ENCODE peak calls at places on chromosomes 7 and 10, in seven cellular contexts. R is GM12878, Y is neural progenitor cell, O is mesendoderm, E is MM.1S, P is K562, J is fibroblast of lung. Z is an unnamed sample.
A peak's percentile ranks its signal among the peaks of the same experiment; 100 is the strongest.

GRCh38 chr7:13800694-13801448 is 188.6 kb downstream of the ETV1 start:
- DNase-seq in R (no peak), Y (no peak), O (no peak), E (no peak), P (peak; percentile 25), J (peak; percentile 95), Z (no peak)

GRCh38 chr7:70266186-70266585 is 667.9 kb downstream of the AUTS2 start:
- DNase-seq in R (no peak), Y (no peak), O (no peak), E (no peak), P (no peak), J (no peak), Z (no peak)

GRCh38 chr10:124739996-124740373 is 4.2 kb downstream of the FAM53B start:
- DNase-seq in R (no peak), Y (no peak), O (peak; percentile 57), E (no peak), P (no peak), J (no peak), Z (no peak)

GRCh38 chr7:40899651-40900507 is 765.1 kb downstream of the SUGCT start:
- DNase-seq in R (no peak), Y (no peak), O (no peak), E (no peak), P (no peak), J (peak; percentile 34), Z (no peak)

GRCh38 chr10:8873310-8873709 is 818.8 kb downstream of the GATA3 start:
- DNase-seq in R (no peak), Y (no peak), O (peak; percentile 6), E (no peak), P (no peak), J (peak; percentile 11), Z (no peak)

GRCh38 chr10:75685187-75685586 is 253.8 kb downstream of the LRMDA start:
- DNase-seq in R (no peak), Y (no peak), O (no peak), E (no peak), P (no peak), J (no peak), Z (no peak)

GRCh38 chr10:86443936-86444335 is 77.3 kb upstream of the GRID1 start:
- DNase-seq in R (no peak), Y (no peak), O (no peak), E (no peak), P (no peak), J (peak; percentile 84), Z (no peak)

GRCh38 chr7:16711730-16712129 is 41.8 kb upstream of the TSPAN13 start:
- DNase-seq in R (no peak), Y (no peak), O (no peak), E (no peak), P (no peak), J (peak; percentile 85), Z (no peak)

GRCh38 chr10:125370578-125370977 is 210.2 kb upstream of the CTBP2 start:
- DNase-seq in R (no peak), Y (peak; percentile 95), O (peak; percentile 96), E (no peak), P (peak; percentile 50), J (no peak), Z (no peak)

GRCh38 chr10:79055892-79056291 is 12.9 kb upstream of the ZMIZ1 start:
- DNase-seq in R (no peak), Y (no peak), O (no peak), E (no peak), P (no peak), J (no peak), Z (peak; percentile 23)

GRCh38 chr10:4767033-4767814 is 58.8 kb upstream of the AKR1E2 start:
- DNase-seq in R (no peak), Y (peak; percentile 42), O (peak; percentile 35), E (no peak), P (peak; percentile 21), J (peak; percentile 45), Z (no peak)

GRCh38 chr10:125201108-125201524 is 40.8 kb upstream of the CTBP2 start:
- DNase-seq in R (peak; percentile 17), Y (no peak), O (peak; percentile 53), E (no peak), P (no peak), J (peak; percentile 75), Z (no peak)

GRCh38 chr7:117325836-117326235 is 3.0 kb upstream of the WNT2 start:
- DNase-seq in R (no peak), Y (no peak), O (no peak), E (no peak), P (no peak), J (peak; percentile 78), Z (peak; percentile 88)

GRCh38 chr7:101529560-101529959 is 99.5 kb downstream of the MYL10 start:
- DNase-seq in R (no peak), Y (no peak), O (no peak), E (no peak), P (no peak), J (no peak), Z (no peak)
- H3K4me2 ChIP-seq in R (no peak overlapping the region), Y (no peak overlapping the region), O (no peak overlapping the region), E (no peak overlapping the region), P (no peak overlapping the region), J (no peak overlapping the region), Z (no peak overlapping the region)

GRCh38 chr7:44043902-44044301 is 600 bp upstream of the DBNL start:
- DNase-seq in R (no peak), Y (no peak), O (no peak), E (peak; percentile 25), P (peak; percentile 38), J (no peak), Z (no peak)
- H3K4me2 ChIP-seq in R (peak overlapping the region; percentile 61), Y (peak overlapping the region; percentile 98), O (peak overlapping the region; percentile 77), E (peak overlapping the region; percentile 81), P (peak overlapping the region; percentile 97), J (peak overlapping the region; percentile 100), Z (peak overlapping the region; percentile 100)

GRCh38 chr7:157575777-157576176 is 239.0 kb downstream of the DNAJB6 start:
- DNase-seq in R (no peak), Y (no peak), O (no peak), E (no peak), P (no peak), J (no peak), Z (no peak)
- H3K4me2 ChIP-seq in R (no peak overlapping the region), Y (no peak overlapping the region), O (no peak overlapping the region), E (no peak overlapping the region), P (no peak overlapping the region), J (no peak overlapping the region), Z (no peak overlapping the region)

GRCh38 chr10:98135222-98135899 is 904 bp downstream of the R3HCC1L start:
- DNase-seq in R (no peak), Y (no peak), O (no peak), E (no peak), P (no peak), J (no peak), Z (no peak)

GRCh38 chr10:98131615-98132014 is 2.8 kb upstream of the R3HCC1L start:
- DNase-seq in R (no peak), Y (no peak), O (peak; percentile 22), E (no peak), P (no peak), J (no peak), Z (no peak)

GRCh38 chr10:98138031-98138430 is 3.6 kb downstream of the R3HCC1L start:
- DNase-seq in R (no peak), Y (no peak), O (no peak), E (no peak), P (no peak), J (no peak), Z (no peak)

GRCh38 chr10:98134117-98134430 is 383 bp upstream of the R3HCC1L start:
- DNase-seq in R (no peak), Y (no peak), O (no peak), E (no peak), P (no peak), J (peak; percentile 6), Z (no peak)

DNA sequence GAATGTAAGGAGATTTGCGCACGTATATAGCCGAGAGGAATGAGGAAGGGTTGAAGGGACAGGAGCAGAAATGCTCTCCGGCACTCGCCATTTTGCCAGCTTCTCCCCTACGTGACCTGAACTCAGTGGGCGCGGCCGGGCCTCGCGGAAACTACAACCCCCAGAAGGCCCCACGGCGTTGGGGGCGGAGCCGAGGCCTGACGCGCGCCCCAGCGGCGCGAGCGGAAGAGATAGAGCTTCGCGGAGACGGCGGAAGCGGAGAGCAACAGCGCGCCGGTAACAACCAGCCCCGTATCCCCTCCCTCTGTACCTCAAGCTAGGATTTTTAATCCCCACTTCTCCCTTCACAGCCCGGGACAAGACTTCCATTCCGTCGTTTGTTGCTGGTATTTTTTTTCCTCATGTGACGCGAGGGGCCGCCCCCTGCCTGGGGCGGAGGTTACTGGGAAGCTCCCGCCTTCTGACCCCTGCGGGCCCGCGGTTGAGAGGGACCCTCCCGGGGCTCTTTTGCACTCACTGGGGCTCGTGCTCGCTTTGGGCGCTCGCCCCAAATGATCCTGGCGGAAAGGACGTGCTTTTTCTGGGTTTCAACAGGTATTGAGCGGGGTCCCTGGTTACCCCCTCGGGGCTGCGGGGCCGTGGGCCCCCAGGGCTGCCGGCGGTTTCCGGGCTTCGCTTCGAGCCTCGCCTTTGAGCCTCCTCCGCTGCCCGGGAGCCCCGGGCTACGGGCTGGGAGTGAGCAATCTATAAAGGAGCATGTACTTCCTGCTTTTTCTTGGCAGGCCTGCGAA is at the start of gene R3HCC1L:
- DNase-seq in R (peak; percentile 71), Y (peak; percentile 94), O (peak; percentile 94), E (peak; percentile 93), P (peak; percentile 93), J (peak; percentile 79), Z (peak; percentile 92)
- H3K4me2 ChIP-seq in R (peak within 1 kb of the TSS; percentile 93), Y (peak within 1 kb of the TSS; percentile 79), O (peak within 1 kb of the TSS; percentile 37), E (peak within 1 kb of the TSS; percentile 85), P (peak within 1 kb of the TSS; percentile 76), J (peak within 1 kb of the TSS; percentile 88), Z (peak within 1 kb of the TSS; percentile 96)

DNA sequence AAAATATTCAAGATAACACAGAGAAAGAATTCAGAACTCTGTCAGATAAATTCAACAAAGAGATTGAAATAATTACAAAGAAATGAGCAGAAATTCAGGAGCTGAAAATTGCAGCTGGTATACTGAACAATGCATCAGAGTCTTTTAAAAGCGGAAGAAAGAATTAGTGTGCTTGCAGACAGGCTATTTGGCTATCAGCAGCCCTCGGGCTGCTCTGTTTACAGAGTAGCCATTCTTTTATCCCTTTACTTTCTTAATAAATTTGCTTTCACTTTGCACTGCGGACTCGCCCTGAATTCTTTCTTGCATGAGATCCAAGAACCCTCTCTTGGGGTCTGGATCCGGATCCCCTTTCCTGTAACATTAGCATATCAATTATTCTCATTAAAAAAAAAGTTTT is 1040.0 kb downstream of the SORCS3 start:
- DNase-seq in R (no peak), Y (no peak), O (no peak), E (no peak), P (no peak), J (peak; percentile 19), Z (no peak)
- H3K4me2 ChIP-seq in R (no peak overlapping the region), Y (no peak overlapping the region), O (no peak overlapping the region), E (no peak overlapping the region), P (no peak overlapping the region), J (no peak overlapping the region), Z (no peak overlapping the region)

DNA sequence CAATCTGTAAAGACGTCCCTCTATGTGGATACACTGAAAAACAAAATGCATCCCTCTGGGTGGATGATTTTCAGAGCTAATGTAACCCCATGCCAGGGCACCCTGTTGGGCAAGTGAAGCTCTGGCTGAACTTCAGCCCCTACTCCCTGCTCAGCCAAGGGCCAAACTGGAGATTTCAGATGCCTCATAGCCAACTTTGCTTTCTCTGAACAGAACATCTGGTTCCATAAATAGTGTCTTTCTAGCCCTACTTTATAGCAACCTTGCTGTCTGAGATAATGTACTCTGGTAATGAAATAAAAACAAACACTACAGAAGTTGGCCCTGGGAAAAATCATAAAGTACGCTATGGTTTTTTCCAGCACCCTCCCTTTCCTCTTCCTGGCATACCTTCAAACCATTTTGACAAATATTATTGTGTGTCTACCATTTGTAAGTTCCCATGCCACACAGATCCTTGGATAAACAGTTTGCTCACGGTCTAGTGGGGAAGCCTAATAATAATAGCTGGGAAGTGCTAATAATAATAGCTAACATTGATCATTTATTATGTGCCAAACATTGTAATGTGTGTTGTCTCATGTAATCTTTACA is 3.4 kb downstream of the ENTPD1 start:
- DNase-seq in R (no peak), Y (no peak), O (no peak), E (no peak), P (no peak), J (no peak), Z (no peak)
- H3K4me2 ChIP-seq in R (peak overlapping the region; percentile 90), Y (no peak overlapping the region), O (no peak overlapping the region), E (no peak overlapping the region), P (no peak overlapping the region), J (no peak overlapping the region), Z (no peak overlapping the region)

Z was measured in osteoblast.